ENCODE peak calls at places on chromosomes 13 and 19, in ten cellular contexts. T is head of caudate nucleus; N is GM04503; D is stimulated activated CD4-positive, alpha-beta T cell treated with anti-CD3 and anti-CD28 coated beads, Interleukin-4, amount 100 ng/mL, for 48 hours; I is posterior cingulate gyrus; U is HTR-8/SVneo; S is GM04504; Y is activated CD4-positive, alpha-beta T cell treated with anti-CD3 and anti-CD28 coated beads for 4 hours; P is heart right ventricle; E is left ventricle myocardium superior. J is an unnamed sample.

GRCh38 chr19:6062274-6062673 is 48.0 kb downstream of the RFX2 start:
- DNase-seq in P (no peak), S (no peak), U (no peak), T (no peak), Y (peak), D (no peak), E (no peak), I (no peak), N (no peak), J (peak)

GRCh38 chr19:35379992-35380391 is 9.1 kb downstream of the GPR42 start:
- DNase-seq in S (no peak), D (no peak), U (no peak), N (no peak), Y (no peak), I (no peak), P (no peak), E (no peak), T (no peak), J (no peak)

GRCh38 chr13:42495256-42495655 is 78.7 kb upstream of the TNFSF11 start:
- DNase-seq in D (no peak), N (no peak), P (no peak), Y (no peak), E (no peak), U (no peak), S (no peak), T (no peak), I (no peak), J (no peak)

GRCh38 chr13:112586334-112586733 is 1.6 kb downstream of the TUBGCP3 start:
- DNase-seq in S (no peak), Y (no peak), P (no peak), N (no peak), I (no peak), U (no peak), T (no peak), D (no peak), E (no peak), J (no peak)

GRCh38 chr19:35518313-35518712 is 4.9 kb upstream of the DMKN start:
- DNase-seq in I (no peak), Y (no peak), D (no peak), S (peak), P (no peak), U (peak), E (no peak), N (peak), T (no peak), J (no peak)

GRCh38 chr19:54439174-54439851 is 9.7 kb upstream of the LENG8 start:
- DNase-seq in Y (no peak), E (no peak), N (no peak), U (no peak), I (no peak), T (peak), D (no peak), S (no peak), P (no peak), J (no peak)

GRCh38 chr13:93476175-93476574 is 249.6 kb downstream of the GPC6 start:
- DNase-seq in Y (no peak), N (peak), E (no peak), U (peak), T (no peak), D (no peak), S (peak), P (no peak), I (no peak), J (no peak)

GRCh38 chr13:42544246-42544915 is 29.6 kb upstream of the TNFSF11 start:
- DNase-seq in S (no peak), P (no peak), I (no peak), N (no peak), U (no peak), E (no peak), T (no peak), D (no peak), Y (no peak), J (no peak)

GRCh38 chr13:48370815-48371214 is 42.1 kb downstream of the LPAR6 start:
- DNase-seq in P (no peak), U (no peak), S (no peak), Y (no peak), I (no peak), D (no peak), E (no peak), N (no peak), T (no peak), J (no peak)

GRCh38 chr13:29435125-29435911 is 160.2 kb downstream of the SLC7A1 start:
- DNase-seq in S (peak), E (peak), N (peak), I (no peak), T (no peak), Y (no peak), U (peak), D (no peak), P (peak), J (no peak)

GRCh38 chr13:87356314-87356713 is 314.9 kb upstream of the SLITRK5 start:
- DNase-seq in N (no peak), E (no peak), P (no peak), D (no peak), S (no peak), Y (no peak), U (no peak), T (no peak), I (no peak), J (no peak)

GRCh38 chr19:50344661-50345318 is 15.6 kb upstream of the KCNC3 start:
- DNase-seq in Y (no peak), N (no peak), I (no peak), D (no peak), S (no peak), P (no peak), T (no peak), U (no peak), E (no peak), J (no peak)

GRCh38 chr13:99828114-99828513 is 143.5 kb downstream of the ZIC5 start:
- DNase-seq in Y (no peak), P (no peak), I (no peak), E (no peak), N (no peak), D (no peak), T (no peak), U (no peak), S (no peak), J (no peak)

GRCh38 chr13:22201395-22201794 is 530.5 kb downstream of the FGF9 start:
- DNase-seq in Y (no peak), D (no peak), I (no peak), E (no peak), T (no peak), S (no peak), U (no peak), N (no peak), P (no peak), J (no peak)

GRCh38 chr19:44806271-44806670 is 2.6 kb upstream of the BCAM start:
- DNase-seq in S (no peak), T (no peak), D (no peak), E (no peak), U (no peak), N (no peak), Y (no peak), P (no peak), I (no peak), J (no peak)

GRCh38 chr13:112444001-112444311 is 67.8 kb downstream of the SPACA7 start:
- DNase-seq in I (peak), S (no peak), U (peak), Y (peak), D (peak), P (peak), N (no peak), E (peak), T (peak), J (peak)

GRCh38 chr13:21541980-21542379 is 62.0 kb downstream of the MICU2 start:
- DNase-seq in P (no peak), I (no peak), N (no peak), U (no peak), T (no peak), Y (no peak), E (no peak), D (no peak), S (no peak), J (no peak)

GRCh38 chr13:74131206-74131605 is 3.0 kb downstream of the KLF12 start:
- DNase-seq in U (no peak), Y (no peak), E (no peak), N (no peak), S (no peak), T (no peak), P (no peak), I (no peak), D (no peak), J (no peak)

GRCh38 chr13:97026759-97027555 is 32.7 kb upstream of the OXGR1 start:
- DNase-seq in Y (no peak), D (no peak), P (no peak), T (no peak), N (no peak), U (no peak), S (no peak), I (no peak), E (no peak), J (no peak)

GRCh38 chr13:109154546-109154945 is 525.1 kb downstream of the MYO16 start:
- DNase-seq in U (no peak), P (no peak), E (no peak), I (no peak), T (no peak), N (no peak), Y (no peak), S (no peak), D (no peak), J (no peak)

GRCh38 chr19:16660763-16661479 is at the start of gene TMEM38A:
- DNase-seq in P (peak), D (peak), N (no peak), I (peak), E (peak), T (peak), S (no peak), Y (peak), U (peak), J (peak)

GRCh38 chr19:45276284-45276687 is 25.2 kb downstream of the MARK4 start:
- DNase-seq in D (no peak), E (no peak), N (no peak), S (no peak), I (no peak), U (no peak), P (no peak), Y (no peak), T (no peak), J (no peak)

GRCh38 chr13:22883262-22883840 is 297.4 kb upstream of the SGCG start:
- DNase-seq in U (no peak), E (no peak), T (no peak), D (no peak), S (no peak), I (no peak), P (no peak), N (no peak), Y (no peak), J (no peak)

GRCh38 chr19:3381701-3382372 is 15.5 kb downstream of the NFIC start:
- DNase-seq in S (no peak), Y (no peak), D (no peak), P (no peak), E (peak), T (no peak), I (no peak), N (no peak), U (no peak), J (no peak)

GRCh38 chr13:77300176-77301141 is 26.4 kb downstream of the MYCBP2 start:
- DNase-seq in T (no peak), P (no peak), I (no peak), D (no peak), S (peak), E (no peak), U (no peak), Y (no peak), N (peak), J (no peak)

GRCh38 chr13:99959538-99960230 is 11.9 kb downstream of the ZIC5 start:
- DNase-seq in P (no peak), I (no peak), D (no peak), Y (no peak), S (no peak), N (no peak), U (no peak), E (no peak), T (peak), J (peak)

GRCh38 chr19:54451331-54451871 is 2.4 kb downstream of the LENG8 start:
- DNase-seq in P (no peak), Y (no peak), N (no peak), S (no peak), D (no peak), E (no peak), I (no peak), T (no peak), U (no peak), J (no peak)